ENCODE peak calls at places on chromosomes 4 and X, in seven cellular contexts. F, E, R, D, H, U and P are unnamed samples.

GRCh38 chr4:169293343-169294176 is 22.8 kb upstream of the SH3RF1 start:
- DNase-seq in F (no peak), E (no peak), R (no peak), D (no peak), H (peak), U (no peak), P (no peak)

GRCh38 chrX:18075603-18076002 is 145.1 kb downstream of the BEND2 start:
- DNase-seq in F (no peak), E (no peak), R (no peak), D (no peak), H (no peak), U (no peak), P (no peak)

GRCh38 chr4:39227906-39228305 is 45.6 kb downstream of the WDR19 start:
- DNase-seq in F (no peak), E (no peak), R (peak), D (no peak), H (no peak), U (no peak), P (peak)

GRCh38 chr4:113882668-113883067 is 96.8 kb downstream of the ARSJ start:
- DNase-seq in F (no peak), E (no peak), R (peak), D (no peak), H (no peak), U (no peak), P (peak)

GRCh38 chrX:65878456-65878855 is 161.4 kb downstream of the VSIG4 start:
- DNase-seq in F (no peak), E (no peak), R (no peak), D (no peak), H (no peak), U (no peak), P (no peak)

GRCh38 chr4:26861434-26862186 is 969 bp downstream of the STIM2 start:
- DNase-seq in F (peak), E (peak), R (peak), D (peak), H (peak), U (peak), P (peak)

GRCh38 chrX:103823591-103823990 is 8.5 kb downstream of the RAB9B start:
- DNase-seq in F (no peak), E (no peak), R (no peak), D (no peak), H (no peak), U (no peak), P (peak)

GRCh38 chr4:48017108-48017527 is 546 bp downstream of the NIPAL1 start:
- DNase-seq in F (peak), E (peak), R (peak), D (no peak), H (peak), U (peak), P (peak)

GRCh38 chr4:140851032-140851636 is 94.9 kb upstream of the TBC1D9 start:
- DNase-seq in F (peak), E (peak), R (peak), D (no peak), H (peak), U (peak), P (peak)

GRCh38 chr4:151099976-151100417 is 569 bp downstream of the RPS3A start:
- DNase-seq in F (no peak), E (no peak), R (no peak), D (no peak), H (peak), U (no peak), P (peak)

GRCh38 chr4:151100517-151100916 is 1.1 kb downstream of the RPS3A start:
- DNase-seq in F (no peak), E (no peak), R (peak), D (no peak), H (peak), U (no peak), P (no peak)

GRCh38 chr4:151097759-151098158 is 1.7 kb upstream of the RPS3A start:
- DNase-seq in F (no peak), E (no peak), R (no peak), D (no peak), H (no peak), U (no peak), P (no peak)

GRCh38 chr4:151098191-151098590 is 1.2 kb upstream of the RPS3A start:
- DNase-seq in F (peak), E (no peak), R (no peak), D (no peak), H (peak), U (peak), P (no peak)

GRCh38 chr4:151099226-151099975 is at the start of gene RPS3A:
- DNase-seq in F (peak), E (peak), R (peak), D (peak), H (peak), U (peak), P (peak)
- TF ChIP-seq POLR2A in F (peak), E (peak), R (peak), D (peak), H (peak), U (peak), P (peak)

DNA sequence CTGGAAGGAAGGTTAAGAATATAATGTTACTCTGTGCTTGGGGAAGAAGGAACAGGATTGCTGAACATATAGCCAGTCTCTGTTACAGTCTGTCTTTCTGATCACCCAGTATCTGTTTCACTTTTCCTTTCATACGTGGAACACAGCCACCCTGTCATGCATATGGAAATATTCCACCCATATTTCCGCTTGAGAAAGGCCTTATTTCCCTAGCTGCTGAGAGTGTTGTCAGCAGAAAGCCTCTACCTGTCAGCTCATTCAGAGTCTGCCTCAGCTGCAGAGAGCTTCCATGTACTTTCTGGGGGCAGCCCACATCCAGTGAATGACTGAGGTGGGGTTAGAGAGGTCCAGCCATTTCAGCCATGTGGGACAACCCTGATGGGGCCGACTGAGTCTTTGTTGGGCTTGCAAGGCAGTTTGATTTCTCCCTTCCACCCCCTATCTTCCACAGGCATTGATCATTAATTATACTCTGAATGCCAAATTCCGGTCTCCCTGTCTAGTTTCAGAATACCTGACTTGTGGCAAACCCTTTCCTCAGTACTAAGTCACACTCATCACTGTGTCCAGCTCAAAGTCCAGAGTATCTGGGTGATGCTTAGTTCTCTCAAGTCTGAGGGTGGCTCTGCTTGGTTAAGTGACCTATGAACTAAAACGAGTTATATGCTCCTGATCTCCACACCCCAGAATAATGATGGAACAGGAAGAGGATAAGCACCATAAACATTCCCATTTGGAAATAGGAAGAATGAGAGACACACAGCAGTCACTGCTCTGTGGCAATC is 6.6 kb downstream of the SMIM9 start:
- DNase-seq in F (no peak), E (no peak), R (no peak), D (no peak), H (no peak), U (no peak), P (no peak)
- TF ChIP-seq POLR2A in F (no peak), E (no peak), R (no peak), D (no peak), H (no peak), U (no peak), P (no peak)

DNA sequence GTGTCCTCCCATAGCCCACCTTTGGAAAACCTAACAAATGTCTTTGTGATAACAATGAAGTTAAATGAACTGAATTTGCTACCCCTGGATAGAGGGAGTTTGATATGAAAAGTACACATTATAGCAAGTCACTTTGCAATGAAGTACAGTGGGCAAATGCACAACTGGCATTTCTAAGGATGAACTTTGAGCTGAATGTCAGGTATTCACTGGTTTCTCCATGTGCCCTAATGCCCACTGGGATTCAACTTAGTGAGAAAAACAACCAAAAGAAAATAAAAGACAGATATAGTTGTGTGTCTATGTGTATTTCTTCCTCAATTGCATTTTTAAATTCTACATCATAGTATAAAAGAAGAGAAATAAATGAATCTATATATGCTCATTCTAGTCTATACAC is 51.0 kb downstream of the PAPSS1 start:
- DNase-seq in F (no peak), E (no peak), R (no peak), D (no peak), H (no peak), U (no peak), P (no peak)
- TF ChIP-seq POLR2A in F (no peak), E (no peak), R (no peak), D (no peak), H (no peak), U (no peak), P (no peak)

GRCh38 chr4:147236806-147237205 is 244.1 kb upstream of the EDNRA start:
- DNase-seq in F (no peak), E (no peak), R (peak), D (no peak), H (no peak), U (no peak), P (no peak)
- TF ChIP-seq POLR2A in F (no peak), E (no peak), R (no peak), D (no peak), H (no peak), U (no peak), P (no peak)

DNA sequence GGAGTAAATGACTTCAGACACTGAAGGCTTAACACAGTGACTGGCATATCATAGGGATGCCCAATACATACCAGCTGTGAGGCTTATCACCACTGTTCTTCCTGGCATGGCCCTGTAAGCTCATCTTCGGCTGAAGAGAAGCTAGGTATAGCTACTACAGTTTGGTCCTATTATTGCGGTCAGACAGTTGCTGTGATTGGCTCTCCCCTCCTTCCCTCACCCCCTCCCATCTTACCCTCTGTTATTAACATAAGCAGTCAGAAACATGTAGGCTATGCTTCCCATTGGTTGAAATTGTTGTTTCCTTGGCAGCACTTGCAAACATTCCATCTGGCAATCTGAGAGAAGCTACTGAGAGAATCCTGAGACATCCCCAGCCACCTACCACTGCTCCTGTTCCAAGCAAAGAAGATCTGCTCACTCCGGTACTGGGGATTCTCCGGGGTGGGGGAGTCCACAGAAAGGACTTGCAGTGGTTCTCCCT is at the start of gene AKAP14:
- DNase-seq in F (no peak), E (no peak), R (no peak), D (no peak), H (no peak), U (no peak), P (peak)
- TF ChIP-seq POLR2A in F (no peak), E (no peak), R (no peak), D (no peak), H (no peak), U (no peak), P (no peak)

GRCh38 chr4:25376754-25377571 is at the start of gene ANAPC4:
- DNase-seq in F (peak), E (peak), R (peak), D (peak), H (peak), U (peak), P (peak)
- TF ChIP-seq POLR2A in F (peak), E (peak), R (peak), D (peak), H (peak), U (peak), P (no peak)

DNA sequence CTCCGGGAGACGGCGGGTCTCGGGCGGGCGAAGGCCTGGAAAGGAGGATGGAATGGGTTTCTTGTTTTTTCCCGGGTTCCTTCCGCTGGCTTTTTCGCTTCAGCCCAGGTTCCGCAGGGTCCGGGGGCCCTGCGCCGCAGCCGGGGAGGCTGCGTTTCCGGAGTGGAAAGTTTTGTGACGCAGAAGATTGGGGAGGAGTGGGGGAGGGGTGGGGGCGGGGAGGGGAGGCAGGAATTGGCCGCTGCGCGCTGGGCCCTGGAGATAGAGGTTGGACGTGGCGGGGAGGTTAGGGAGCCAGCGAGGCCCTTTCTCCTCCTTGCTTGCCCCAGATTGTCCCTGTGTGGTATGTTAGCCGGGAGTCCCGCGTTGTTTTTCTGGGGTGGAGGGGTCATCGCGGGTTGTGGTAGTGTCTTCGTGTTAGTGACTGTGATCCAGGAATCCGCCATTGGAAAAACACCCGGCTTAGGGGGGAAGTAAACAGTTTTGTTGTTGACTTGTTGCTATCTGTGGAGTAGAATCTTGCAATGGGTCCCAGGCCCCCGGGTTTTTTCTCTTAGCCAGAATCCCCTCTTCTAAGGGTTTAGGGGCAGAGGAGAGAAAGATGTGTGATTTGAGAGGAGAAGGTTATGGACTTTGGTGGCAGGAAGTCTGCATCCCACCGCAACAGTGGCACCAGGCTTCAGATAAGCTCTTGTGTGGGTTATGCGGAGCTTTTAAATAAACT is 1.1 kb downstream of the DDX3X start:
- DNase-seq in F (peak), E (peak), R (peak), D (no peak), H (peak), U (peak), P (peak)
- TF ChIP-seq POLR2A in F (no peak), E (no peak), R (no peak), D (peak), H (no peak), U (no peak), P (no peak)

DNA sequence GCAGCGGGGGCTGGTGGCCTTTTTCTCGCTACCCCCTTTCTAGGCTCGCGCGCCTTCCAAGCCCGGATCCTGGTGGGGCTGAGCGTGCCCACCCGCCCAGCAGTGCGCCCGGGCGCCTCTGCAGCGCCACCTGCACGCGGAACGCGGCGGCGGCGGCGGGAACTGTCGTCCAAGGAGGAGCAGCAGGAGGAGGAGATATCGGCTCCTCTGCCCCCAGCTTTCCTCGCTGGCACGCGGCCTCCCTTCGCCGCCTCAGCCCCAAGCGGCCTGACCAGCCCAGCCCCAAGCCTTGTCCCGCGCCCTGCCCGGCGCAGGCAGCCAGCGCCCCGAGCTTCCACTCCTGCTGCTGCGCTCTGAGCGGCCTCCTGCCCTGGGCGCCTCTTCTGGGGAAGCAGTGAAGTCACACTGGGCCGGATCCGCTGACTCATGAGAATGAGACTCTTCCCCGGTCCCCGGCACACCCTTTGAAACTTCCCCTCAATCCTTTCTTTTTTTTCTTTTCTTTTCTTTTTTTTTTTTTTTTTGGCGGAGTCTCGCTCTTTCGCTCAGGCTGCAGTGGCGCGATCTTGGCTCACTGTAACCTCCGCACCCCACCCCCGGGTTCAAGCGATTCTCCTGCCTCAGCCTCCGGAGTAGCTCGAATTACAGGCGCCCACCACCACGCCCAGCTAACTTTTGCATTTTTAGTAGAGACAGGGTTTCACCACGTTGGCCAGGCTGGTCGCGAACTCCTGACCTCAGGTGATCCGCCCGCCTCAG is 10.6 kb upstream of the ELF4 start:
- DNase-seq in F (peak), E (peak), R (peak), D (no peak), H (peak), U (peak), P (peak)
- TF ChIP-seq POLR2A in F (no peak), E (no peak), R (peak), D (peak), H (no peak), U (no peak), P (no peak)